ENCODE peak calls at places on chromosomes 12 and 14, in four cellular contexts. T is stimulated activated CD4-positive, alpha-beta T cell treated with anti-CD3 and anti-CD28 coated beads, Interleukin-4, amount 100 ng/mL, for 24 hours; W is OCI-M1; L is HFFc6. Y is an unnamed sample.

GRCh38 chr12:92735131-92735721 is 32.4 kb downstream of the PLEKHG7 start:
- DNase-seq in T (no peak), W (peak; percentile 29), L (peak; percentile 87), Y (peak; percentile 34)

GRCh38 chr14:104553166-104554087 is 26.1 kb upstream of the C14orf180 start:
- DNase-seq in T (no peak), W (no peak), L (no peak), Y (no peak)

GRCh38 chr12:127509066-127509778 is 757.7 kb upstream of the TMEM132C start:
- DNase-seq in T (no peak), W (no peak), L (peak; percentile 75), Y (no peak)

GRCh38 chr12:94951071-94951639 is 52.3 kb downstream of the NDUFA12 start:
- DNase-seq in T (no peak), W (no peak), L (no peak), Y (no peak)

GRCh38 chr14:20794644-20795369 is 7.8 kb downstream of the RNASE1 start:
- DNase-seq in T (no peak), W (peak; percentile 70), L (no peak), Y (no peak)

GRCh38 chr12:106131671-106132070 is 7.1 kb downstream of the NUAK1 start:
- DNase-seq in T (no peak), W (no peak), L (no peak), Y (no peak)

GRCh38 chr14:91899213-91899612 is 31.9 kb upstream of the TC2N start:
- DNase-seq in T (no peak), W (peak; percentile 9), L (no peak), Y (no peak)

GRCh38 chr12:68779280-68779679 is 28.7 kb upstream of the MDM2 start:
- DNase-seq in T (no peak), W (no peak), L (no peak), Y (no peak)

GRCh38 chr14:69672372-69672771 is 61.0 kb downstream of the SUSD6 start:
- DNase-seq in T (no peak), W (no peak), L (no peak), Y (no peak)

GRCh38 chr14:80419339-80419738 is 208.0 kb upstream of the DIO2 start:
- DNase-seq in T (no peak), W (no peak), L (no peak), Y (no peak)

GRCh38 chr14:32574269-32574668 is 245.2 kb downstream of the AKAP6 start:
- DNase-seq in T (no peak), W (no peak), L (no peak), Y (no peak)

GRCh38 chr14:21102472-21103164 is 1.8 kb downstream of the TMEM253 start:
- DNase-seq in T (no peak), W (peak; percentile 8), L (no peak), Y (no peak)

GRCh38 chr14:101824339-101824727 is 62.8 kb downstream of the PPP2R5C start:
- DNase-seq in T (no peak), W (peak; percentile 60), L (peak; percentile 25), Y (peak; percentile 59)

GRCh38 chr12:103882861-103883596 is 42.0 kb upstream of the NT5DC3 start:
- DNase-seq in T (no peak), W (no peak), L (no peak), Y (no peak)

GRCh38 chr14:76902591-76902990 is 76.4 kb downstream of the LRRC74A start:
- DNase-seq in T (no peak), W (no peak), L (no peak), Y (no peak)

GRCh38 chr12:104064842-104065441 is 611 bp downstream of the HCFC2 start:
- DNase-seq in T (no peak), W (peak; percentile 41), L (no peak), Y (no peak)